ENCODE peak calls at places on chromosomes 3 and 15, in four cellular contexts. One of them, this sample, is unnamed.

GRCh38 chr15:89450076-89451006 is 46.0 kb downstream of the RHCG start:
- DNase-seq in endothelial cell of umbilical vein: no peak
- DNase-seq in H1: no peak
- DNase-seq in HCT116: no peak
- DNase-seq in this sample: no peak

GRCh38 chr3:82080261-82080660 is 318.8 kb upstream of the GBE1 start:
- DNase-seq in HCT116: no peak
- DNase-seq in endothelial cell of umbilical vein: peak
- DNase-seq in H1: no peak
- DNase-seq in this sample: no peak

GRCh38 chr3:119034256-119035013 is at the start of gene IGSF11:
- DNase-seq in endothelial cell of umbilical vein: peak
- DNase-seq in HCT116: no peak
- DNase-seq in H1: peak
- DNase-seq in this sample: no peak

GRCh38 chr15:95839367-95839782 is 491.1 kb upstream of the NR2F2 start:
- DNase-seq in endothelial cell of umbilical vein: peak
- DNase-seq in H1: no peak
- DNase-seq in HCT116: no peak
- DNase-seq in this sample: no peak

GRCh38 chr3:159158213-159158612 is 356.4 kb downstream of the MFSD1 start:
- DNase-seq in endothelial cell of umbilical vein: peak
- DNase-seq in HCT116: peak
- DNase-seq in H1: no peak
- DNase-seq in this sample: no peak

GRCh38 chr15:69129026-69129385 is 31.4 kb upstream of the GLCE start:
- DNase-seq in H1: no peak
- DNase-seq in endothelial cell of umbilical vein: no peak
- DNase-seq in HCT116: no peak
- DNase-seq in this sample: no peak

GRCh38 chr3:156825795-156826143 is 384 bp upstream of the LEKR1 start:
- DNase-seq in H1: no peak
- DNase-seq in endothelial cell of umbilical vein: no peak
- DNase-seq in HCT116: no peak
- DNase-seq in this sample: no peak

GRCh38 chr15:72890043-72890442 is 106.5 kb upstream of the ADPGK start:
- DNase-seq in H1: no peak
- DNase-seq in HCT116: no peak
- DNase-seq in endothelial cell of umbilical vein: no peak
- DNase-seq in this sample: no peak

GRCh38 chr3:12476238-12476897 is 7.9 kb upstream of the TSEN2 start:
- DNase-seq in H1: no peak
- DNase-seq in endothelial cell of umbilical vein: peak
- DNase-seq in HCT116: no peak
- DNase-seq in this sample: no peak

GRCh38 chr3:158649791-158650190 is 5.5 kb downstream of the GFM1 start:
- DNase-seq in H1: no peak
- DNase-seq in endothelial cell of umbilical vein: peak
- DNase-seq in HCT116: no peak
- DNase-seq in this sample: no peak

GRCh38 chr3:2206536-2206935 is 107.9 kb downstream of the CNTN4 start:
- DNase-seq in HCT116: no peak
- DNase-seq in H1: no peak
- DNase-seq in endothelial cell of umbilical vein: no peak
- DNase-seq in this sample: no peak

GRCh38 chr3:107734317-107734716 is 211.6 kb downstream of the BBX start:
- DNase-seq in H1: no peak
- DNase-seq in endothelial cell of umbilical vein: no peak
- DNase-seq in HCT116: no peak
- DNase-seq in this sample: no peak

GRCh38 chr15:73786518-73786917 is 33.4 kb upstream of the INSYN1 start:
- DNase-seq in endothelial cell of umbilical vein: no peak
- DNase-seq in HCT116: no peak
- DNase-seq in H1: peak
- DNase-seq in this sample: no peak

GRCh38 chr3:123678108-123678511 is 93.3 kb upstream of the HACD2 start:
- DNase-seq in H1: no peak
- DNase-seq in HCT116: no peak
- DNase-seq in endothelial cell of umbilical vein: no peak
- DNase-seq in this sample: no peak

GRCh38 chr15:90829942-90830440 is 38.4 kb upstream of the FURIN start:
- DNase-seq in HCT116: no peak
- DNase-seq in endothelial cell of umbilical vein: peak
- DNase-seq in H1: no peak
- DNase-seq in this sample: no peak

GRCh38 chr3:85560088-85560790 is 601.5 kb downstream of the CADM2 start:
- DNase-seq in HCT116: no peak
- DNase-seq in H1: no peak
- DNase-seq in endothelial cell of umbilical vein: peak
- DNase-seq in this sample: no peak

GRCh38 chr3:112101946-112102345 is 15.8 kb downstream of the C3orf52 start:
- DNase-seq in endothelial cell of umbilical vein: peak
- DNase-seq in H1: no peak
- DNase-seq in HCT116: no peak
- DNase-seq in this sample: no peak

GRCh38 chr3:36305929-36306520 is 74.3 kb upstream of the STAC start:
- DNase-seq in endothelial cell of umbilical vein: no peak
- DNase-seq in HCT116: no peak
- DNase-seq in H1: no peak
- DNase-seq in this sample: no peak

GRCh38 chr3:43031490-43032216 is 52.5 kb downstream of the GASK1A start:
- DNase-seq in endothelial cell of umbilical vein: no peak
- DNase-seq in HCT116: no peak
- DNase-seq in H1: no peak
- DNase-seq in this sample: no peak

GRCh38 chr15:90160781-90161727 is 40.1 kb upstream of the SEMA4B start:
- DNase-seq in HCT116: no peak
- DNase-seq in H1: no peak
- DNase-seq in endothelial cell of umbilical vein: no peak
- DNase-seq in this sample: no peak

GRCh38 chr15:52787123-52787503 is 3.0 kb downstream of the ONECUT1 start:
- DNase-seq in HCT116: no peak
- DNase-seq in endothelial cell of umbilical vein: no peak
- DNase-seq in H1: no peak
- DNase-seq in this sample: no peak
- TF ChIP-seq EZH2 in HCT116: no peak
- TF ChIP-seq EZH2 in endothelial cell of umbilical vein: no peak
- TF ChIP-seq EZH2 in H1: no peak
- TF ChIP-seq EZH2 in this sample: no peak

DNA sequence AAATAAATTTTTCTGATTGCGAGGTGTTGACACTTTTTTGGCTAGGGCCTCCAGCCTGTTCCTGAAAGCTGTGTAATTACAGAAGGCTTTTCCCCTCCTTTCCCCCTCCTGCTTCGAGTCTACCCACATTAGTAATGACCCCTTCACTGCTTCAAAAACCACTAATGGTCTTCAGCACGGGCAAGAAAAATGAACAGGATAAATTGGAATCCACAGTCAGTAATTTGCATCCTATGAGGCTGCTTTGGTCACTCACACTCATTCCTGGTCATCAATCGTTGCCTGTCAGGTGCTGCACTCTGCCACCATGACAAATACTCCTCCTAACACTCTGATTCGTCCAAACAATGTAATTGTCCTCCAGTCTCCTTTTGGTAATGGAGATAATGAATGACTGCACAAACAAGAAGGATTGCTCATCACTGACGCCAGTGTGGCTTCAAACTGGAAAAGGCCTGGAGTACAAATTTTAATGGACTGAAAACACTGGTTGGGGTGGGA is 148.6 kb downstream of the MEIS2 start:
- DNase-seq in H1: no peak
- DNase-seq in endothelial cell of umbilical vein: peak
- DNase-seq in HCT116: no peak
- DNase-seq in this sample: no peak
- H3K4me3 ChIP-seq in H1: no peak
- H3K4me3 ChIP-seq in endothelial cell of umbilical vein: no peak
- H3K4me3 ChIP-seq in HCT116: no peak
- H3K4me3 ChIP-seq in this sample: no peak

DNA sequence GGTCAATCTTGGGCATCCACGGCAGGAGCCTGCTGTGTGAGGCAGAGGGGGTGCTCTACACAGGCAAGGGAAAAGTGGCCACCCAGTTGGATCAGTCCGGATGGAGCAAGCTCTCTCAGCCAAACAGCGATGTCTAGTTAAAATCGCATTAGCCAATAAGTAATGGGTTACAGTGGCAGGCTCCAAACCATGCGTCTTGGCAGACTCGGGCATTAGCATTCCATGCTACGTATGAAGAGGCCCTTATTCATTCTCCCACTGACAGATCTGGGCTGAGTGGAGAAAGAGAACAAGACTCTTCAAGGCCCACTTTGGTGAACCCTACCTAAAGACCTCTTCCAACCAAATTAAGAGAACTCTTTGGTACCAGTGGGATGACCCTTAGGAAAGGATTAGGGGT is 49.3 kb downstream of the CCNB2 start:
- DNase-seq in HCT116: no peak
- DNase-seq in H1: no peak
- DNase-seq in endothelial cell of umbilical vein: no peak
- DNase-seq in this sample: no peak
- TF ChIP-seq POLR2AphosphoS5 in HCT116: no peak
- TF ChIP-seq POLR2AphosphoS5 in H1: no peak
- TF ChIP-seq POLR2AphosphoS5 in endothelial cell of umbilical vein: no peak
- TF ChIP-seq POLR2AphosphoS5 in this sample: no peak

DNA sequence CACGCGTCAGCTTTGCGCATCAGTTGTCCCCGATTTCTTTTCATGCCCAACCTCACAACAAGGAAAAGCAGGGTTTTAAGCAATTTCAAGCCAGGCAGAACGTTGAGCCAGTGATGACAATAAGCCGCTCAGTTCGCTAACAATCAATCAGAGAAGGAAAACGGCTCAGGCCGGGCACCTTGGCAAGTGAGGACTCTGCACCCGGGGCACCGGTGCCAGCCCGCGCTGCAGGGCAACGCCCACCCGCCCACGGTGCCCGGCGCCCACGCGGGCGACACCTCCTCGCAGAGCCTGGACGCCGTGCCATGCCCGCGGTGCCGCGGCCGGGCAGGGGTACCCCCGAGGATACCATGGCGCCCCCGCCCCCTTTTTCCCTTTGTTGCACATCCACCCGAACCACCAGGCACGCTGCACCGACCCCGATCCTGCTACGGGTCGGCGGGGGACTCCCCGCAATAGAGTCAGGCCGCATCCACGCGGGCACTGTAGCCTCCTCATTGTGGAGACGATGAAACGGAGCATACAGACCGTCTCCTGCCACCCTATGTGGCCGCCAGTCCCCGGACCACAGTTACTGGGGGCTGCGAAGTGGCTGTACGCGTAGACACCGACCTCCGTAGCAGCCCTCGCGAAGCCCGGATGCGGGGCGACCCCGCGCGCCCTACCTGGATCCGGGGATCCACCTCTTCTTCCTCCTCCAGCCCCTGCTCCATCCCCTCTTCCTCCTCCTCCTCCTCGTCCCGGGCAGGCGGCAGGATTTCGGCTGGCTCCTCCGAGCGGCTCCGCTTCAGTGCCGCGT is 581 bp downstream of the SH3BP5 start:
- DNase-seq in HCT116: no peak
- DNase-seq in endothelial cell of umbilical vein: peak
- DNase-seq in H1: no peak
- DNase-seq in this sample: no peak
- TF ChIP-seq EZH2 in HCT116: no peak
- TF ChIP-seq EZH2 in endothelial cell of umbilical vein: no peak
- TF ChIP-seq EZH2 in H1: peak
- TF ChIP-seq EZH2 in this sample: no peak

DNA sequence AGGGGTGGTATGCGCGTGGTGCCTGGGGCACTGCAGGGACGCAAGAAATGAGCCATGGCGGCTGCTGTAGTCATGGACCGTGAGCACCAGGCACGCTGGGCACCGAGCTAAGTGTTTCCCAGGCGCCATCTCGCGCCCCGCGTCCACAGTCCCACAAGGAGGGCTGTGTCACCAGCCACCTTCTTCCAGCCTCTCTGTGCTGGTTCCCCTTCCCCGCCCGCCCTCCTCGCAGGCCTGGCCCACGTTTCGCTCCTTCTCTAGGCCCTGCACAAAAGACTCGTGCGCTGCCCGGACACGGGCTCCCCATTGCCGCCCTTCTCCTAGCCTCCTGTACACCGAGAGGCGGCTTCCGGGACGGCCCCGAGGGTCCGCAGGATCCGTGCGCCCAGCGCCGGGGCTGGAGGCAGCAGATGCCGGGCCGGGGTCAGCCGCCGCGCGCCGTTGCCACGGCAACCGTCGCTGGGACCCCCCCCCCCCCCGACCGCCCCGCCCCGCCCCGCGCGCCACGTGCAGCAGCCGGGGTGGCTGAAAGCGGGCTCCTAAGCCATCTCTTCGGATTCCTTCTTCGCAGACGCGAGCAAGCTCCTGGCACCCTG is 113.4 kb downstream of the SRGAP3 start:
- DNase-seq in endothelial cell of umbilical vein: no peak
- DNase-seq in HCT116: no peak
- DNase-seq in H1: no peak
- DNase-seq in this sample: no peak
- H3K4me3 ChIP-seq in endothelial cell of umbilical vein: peak
- H3K4me3 ChIP-seq in HCT116: no peak
- H3K4me3 ChIP-seq in H1: peak
- H3K4me3 ChIP-seq in this sample: no peak